ENCODE peak calls at places on chromosomes 13 and 19, in nine cellular contexts. T, N, A, X, L, C, K, Z and R are unnamed samples.

GRCh38 chr19:42424712-42425131 is 2.5 kb downstream of the LIPE start:
- DNase-seq in N (no peak), K (no peak), A (no peak), X (no peak), L (no peak), T (no peak), C (no peak), Z (no peak), R (no peak)

GRCh38 chr19:47158367-47158791 is 27.7 kb downstream of the SAE1 start:
- DNase-seq in L (no peak), X (no peak), T (no peak), A (peak; percentile 14), Z (no peak), C (no peak), N (no peak), K (no peak), R (no peak)

GRCh38 chr13:113053801-113054604 is 51.6 kb upstream of the F7 start:
- DNase-seq in K (no peak), C (no peak), Z (no peak), L (no peak), T (peak; percentile 45), N (no peak), X (no peak), A (no peak), R (no peak)

GRCh38 chr19:10566658-10567410 is 1.0 kb upstream of the KRI1 start:
- DNase-seq in X (peak; percentile 91), C (no peak), K (no peak), N (no peak), A (peak; percentile 41), Z (no peak), T (no peak), L (no peak), R (no peak)

GRCh38 chr13:76885203-76886004 is 801 bp downstream of the KCTD12 start:
- DNase-seq in X (peak; percentile 86), K (peak; percentile 74), A (peak; percentile 70), C (peak; percentile 76), Z (peak; percentile 63), L (peak; percentile 61), N (peak; percentile 72), T (peak; percentile 69), R (peak; percentile 66)

GRCh38 chr13:94433055-94433947 is 46.2 kb downstream of the DCT start:
- DNase-seq in K (no peak), N (peak; percentile 86), X (peak; percentile 39), A (peak; percentile 21), T (no peak), Z (no peak), L (no peak), C (no peak), R (no peak)

GRCh38 chr13:28822801-28823200 is 2.7 kb downstream of the MTUS2 start:
- DNase-seq in K (no peak), T (no peak), Z (no peak), X (no peak), L (no peak), A (no peak), N (no peak), C (no peak), R (no peak)

GRCh38 chr19:46514589-46515289 is 19.1 kb upstream of the PNMA8B start:
- DNase-seq in A (no peak), K (no peak), T (no peak), X (no peak), C (no peak), N (no peak), Z (no peak), L (no peak), R (no peak)

GRCh38 chr13:30871713-30872029 is 34.4 kb upstream of the MEDAG start:
- DNase-seq in T (no peak), C (no peak), A (no peak), N (no peak), L (no peak), X (no peak), K (no peak), Z (no peak), R (no peak)

GRCh38 chr13:30869491-30869890 is 36.6 kb upstream of the MEDAG start:
- DNase-seq in N (no peak), T (no peak), X (no peak), Z (no peak), A (no peak), L (peak; percentile 50), K (no peak), C (peak; percentile 86), R (peak; percentile 53)

GRCh38 chr13:30872195-30872594 is 33.9 kb upstream of the MEDAG start:
- DNase-seq in Z (no peak), X (no peak), C (no peak), T (no peak), A (no peak), L (no peak), N (no peak), K (no peak), R (no peak)

GRCh38 chr13:30870049-30870884 is 35.8 kb upstream of the MEDAG start:
- DNase-seq in A (peak; percentile 55), X (peak; percentile 64), T (no peak), Z (no peak), N (no peak), L (peak; percentile 100), C (peak; percentile 100), K (peak; percentile 98), R (peak; percentile 99)

DNA sequence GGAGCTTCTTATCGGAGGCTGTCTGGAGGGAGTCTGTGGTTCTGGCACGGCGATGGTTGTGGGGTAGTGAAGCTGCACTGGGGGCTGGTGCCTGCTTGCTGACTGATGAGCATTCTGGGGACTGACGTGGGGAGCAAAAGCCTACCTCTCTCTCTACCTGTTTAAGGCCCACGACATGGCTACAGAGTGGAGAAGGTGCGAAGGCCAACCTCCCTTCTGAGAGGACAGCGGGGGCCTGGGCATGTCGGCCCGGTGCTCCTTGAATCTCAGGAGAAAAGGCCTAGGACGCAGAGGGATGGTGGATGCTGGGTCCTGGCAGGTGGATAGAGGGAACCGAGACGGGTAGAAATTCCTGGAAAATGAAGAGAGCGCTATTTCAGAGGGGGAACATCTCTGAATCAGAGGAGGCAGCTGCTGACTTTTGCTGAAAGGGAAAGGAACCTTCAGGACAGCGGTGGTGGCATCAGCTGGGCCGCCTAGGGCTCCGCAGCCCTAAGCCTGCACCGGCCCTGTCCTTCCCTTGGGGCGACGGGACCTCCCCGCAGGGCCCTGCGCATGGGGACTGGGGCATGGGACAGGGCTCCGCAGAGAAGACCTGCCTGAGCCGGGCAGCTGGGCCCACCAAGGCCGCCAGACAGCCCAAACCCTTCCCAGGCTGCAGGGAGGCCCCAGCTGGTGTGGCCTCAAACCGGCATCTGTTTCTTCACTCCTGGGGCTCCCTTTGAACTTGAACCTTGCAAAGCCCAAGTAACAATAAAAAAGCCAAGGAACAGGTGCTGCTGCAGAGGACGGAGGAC is 35.0 kb upstream of the MEDAG start:
- DNase-seq in K (no peak), Z (no peak), C (no peak), T (no peak), L (no peak), A (no peak), X (no peak), N (no peak), R (no peak)
- H3K4me3 ChIP-seq in K (no peak overlapping the region), Z (no peak overlapping the region), C (no peak overlapping the region), T (no peak overlapping the region), L (no peak overlapping the region), A (no peak overlapping the region), X (no peak overlapping the region), N (no peak overlapping the region), R (peak overlapping the region; percentile 12)

DNA sequence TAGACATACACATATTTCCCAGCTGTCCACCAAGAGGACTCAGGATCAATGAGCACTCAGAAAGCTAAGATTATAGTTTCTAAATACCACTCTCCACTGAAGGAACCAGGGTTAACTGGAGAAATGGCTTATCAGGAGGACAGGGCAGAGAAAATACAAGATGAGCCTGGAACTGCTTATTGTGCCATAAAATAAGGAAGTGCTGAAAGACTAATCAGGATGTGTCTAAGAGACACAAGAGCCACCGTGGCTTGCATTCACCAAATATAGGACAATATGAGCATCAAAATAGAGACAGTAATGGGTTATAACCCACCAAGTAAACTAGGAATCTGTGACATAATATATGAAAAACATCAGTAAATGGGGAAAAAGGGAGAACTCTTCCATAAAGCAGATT is 32.8 kb downstream of the KLF12 start:
- DNase-seq in X (no peak), Z (no peak), A (no peak), N (no peak), L (no peak), C (no peak), T (no peak), K (no peak), R (no peak)
- TF ChIP-seq CTCF in X (no peak), Z (no peak), A (no peak), N (no peak), L (no peak), C (no peak), T (no peak), K (no peak), R (no peak)

GRCh38 chr19:18304496-18305312 is 18.2 kb downstream of the LSM4 start:
- DNase-seq in L (peak; percentile 83), A (peak; percentile 75), T (peak; percentile 93), K (peak; percentile 87), X (peak; percentile 81), C (peak; percentile 72), N (peak; percentile 68), Z (peak; percentile 68), R (peak; percentile 71)

GRCh38 chr19:18306903-18307681 is 15.8 kb downstream of the LSM4 start:
- DNase-seq in Z (no peak), C (peak; percentile 22), L (no peak), A (no peak), K (no peak), T (no peak), X (peak; percentile 49), N (no peak), R (no peak)

GRCh38 chr19:18306209-18306902 is 16.5 kb downstream of the LSM4 start:
- DNase-seq in N (no peak), X (peak; percentile 51), L (no peak), Z (no peak), A (peak; percentile 44), K (no peak), C (no peak), T (no peak), R (no peak)

GRCh38 chr19:18301718-18302111 is 20.3 kb upstream of the JUND start:
- DNase-seq in X (no peak), Z (no peak), C (no peak), A (no peak), L (no peak), N (no peak), T (no peak), K (no peak), R (no peak)

DNA sequence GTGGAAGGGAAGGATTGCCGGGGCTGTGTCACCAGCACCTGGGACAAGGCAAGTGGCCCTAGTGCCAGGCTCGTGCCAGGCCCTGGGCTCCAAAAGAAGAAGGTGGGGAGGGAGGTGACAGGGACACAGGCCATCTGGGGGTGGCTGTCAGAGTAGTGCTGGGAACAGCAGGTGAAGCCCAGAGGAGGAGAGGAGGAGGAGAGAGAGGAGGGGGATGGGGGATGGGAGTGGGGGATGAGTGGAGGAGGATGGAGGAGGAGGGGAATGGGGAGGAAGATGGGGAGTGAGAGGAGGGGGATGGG is 18.7 kb downstream of the LSM4 start:
- DNase-seq in X (no peak), Z (no peak), K (no peak), A (no peak), N (no peak), L (no peak), T (no peak), C (no peak), R (no peak)
- H3K4me3 ChIP-seq in X (peak overlapping the region; percentile 68), Z (peak overlapping the region; percentile 46), K (peak overlapping the region; percentile 51), A (no peak overlapping the region), N (no peak overlapping the region), L (no peak overlapping the region), T (peak overlapping the region; percentile 40), C (peak overlapping the region; percentile 47), R (peak overlapping the region; percentile 56)

GRCh38 chr13:44165895-44166496 is 207.6 kb upstream of the SERP2 start:
- DNase-seq in A (no peak), L (no peak), C (no peak), K (no peak), N (no peak), T (no peak), Z (no peak), X (no peak), R (no peak)

GRCh38 chr13:44165172-44165894 is 208.3 kb upstream of the SERP2 start:
- DNase-seq in N (no peak), K (no peak), X (no peak), L (no peak), T (no peak), A (no peak), Z (no peak), C (no peak), R (no peak)

GRCh38 chr13:44159633-44160279 is 213.9 kb upstream of the SERP2 start:
- DNase-seq in X (no peak), K (no peak), N (no peak), A (no peak), Z (peak; percentile 57), L (no peak), C (peak; percentile 46), T (peak; percentile 51), R (no peak)

GRCh38 chr13:44160549-44161278 is 212.9 kb upstream of the SERP2 start:
- DNase-seq in T (peak; percentile 85), K (no peak), C (peak; percentile 18), X (no peak), Z (no peak), N (no peak), L (peak; percentile 15), A (no peak), R (peak; percentile 15)

DNA sequence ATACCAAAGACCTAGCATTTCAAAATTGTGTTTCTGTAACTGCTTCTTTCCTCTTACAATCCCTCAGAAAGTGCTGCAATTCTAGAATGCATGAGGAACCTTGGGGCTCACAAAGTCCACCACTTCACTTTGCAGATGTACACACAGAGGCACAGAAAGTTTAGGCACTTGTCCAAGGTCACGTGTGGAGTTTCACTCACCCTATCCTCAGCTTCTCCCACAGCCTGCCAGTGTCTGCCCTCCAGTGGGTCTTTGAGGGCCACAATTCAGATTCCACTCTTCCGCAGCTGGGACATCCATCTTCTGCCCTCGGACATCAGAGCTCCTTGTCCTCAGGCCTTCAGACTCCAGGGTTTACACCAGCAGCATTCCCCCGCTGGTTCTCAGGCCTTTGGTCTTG is 210.5 kb upstream of the SERP2 start:
- DNase-seq in N (no peak), L (no peak), T (no peak), K (no peak), X (no peak), Z (no peak), C (no peak), A (no peak), R (no peak)
- TF ChIP-seq CTCF in N (no peak), L (no peak), T (no peak), K (no peak), X (no peak), Z (no peak), C (no peak), A (no peak), R (no peak)